ENCODE peak calls at places on chromosomes 4 and X, in ten cellular contexts. M is activated T-helper 1 cell treated with anti-CD3 and anti-CD28 coated beads, Interleukin-12 subunit alpha, Interleukin-12 subunit beta, Interleukin-2, Interleukin-4 antibody, amounts not matched to agents 30 ng/mL and 10 ng/mL and 1 ng/mL, durations not matched to agents 14 hours and 24 hours and 36 hours; G is stimulated activated CD4-positive, alpha-beta T cell treated with anti-CD3 and anti-CD28 coated beads, TNF-alpha, amount 100 ng/mL, for 1 hour; T is T-helper 9 cell; L is suprapubic skin; H is fibroblast of lung; I is left colon; W is AML-193; Z is mucosa of descending colon; E is Calu3. Y is an unnamed sample.

GRCh38 chrX:323721-324628 is 5.4 kb upstream of the GTPBP6 start:
- DNase-seq in M (no peak), G (no peak), T (peak), L (peak), H (peak), I (peak), W (no peak), Z (peak), E (no peak), Y (no peak)

GRCh38 chr4:17869327-17869726 is 58.5 kb downstream of the NCAPG start:
- DNase-seq in M (no peak), G (no peak), T (no peak), L (no peak), H (peak), I (no peak), W (no peak), Z (no peak), E (no peak), Y (no peak)

GRCh38 chrX:7828594-7828993 is 14.4 kb upstream of the VCX start:
- DNase-seq in M (no peak), G (no peak), T (no peak), L (no peak), H (no peak), I (no peak), W (peak), Z (peak), E (no peak), Y (no peak)

GRCh38 chr4:181687116-181687515 is 556.1 kb upstream of the TENM3 start:
- DNase-seq in M (no peak), G (no peak), T (no peak), L (no peak), H (no peak), I (no peak), W (no peak), Z (no peak), E (no peak), Y (no peak)

GRCh38 chr4:7779194-7779768 is 160.4 kb downstream of the AFAP1 start:
- DNase-seq in M (no peak), G (no peak), T (no peak), L (no peak), H (peak), I (no peak), W (no peak), Z (no peak), E (no peak), Y (no peak)

GRCh38 chr4:5267418-5267817 is 216.1 kb downstream of the STK32B start:
- DNase-seq in M (no peak), G (no peak), T (no peak), L (no peak), H (no peak), I (no peak), W (no peak), Z (no peak), E (no peak), Y (peak)

GRCh38 chr4:101232074-101232776 is 115.1 kb downstream of the PPP3CA start:
- DNase-seq in M (no peak), G (no peak), T (no peak), L (no peak), H (peak), I (no peak), W (no peak), Z (no peak), E (no peak), Y (no peak)

GRCh38 chrX:47802589-47802988 is 34.1 kb upstream of the ZNF81 start:
- DNase-seq in M (no peak), G (no peak), T (no peak), L (no peak), H (peak), I (no peak), W (no peak), Z (no peak), E (no peak), Y (no peak)

GRCh38 chr4:128379860-128380259 is 92.2 kb upstream of the PGRMC2 start:
- DNase-seq in M (no peak), G (no peak), T (no peak), L (no peak), H (peak), I (peak), W (peak), Z (peak), E (peak), Y (no peak)

GRCh38 chr4:170198742-170199141 is 109.0 kb upstream of the AADAT start:
- DNase-seq in M (no peak), G (no peak), T (no peak), L (no peak), H (no peak), I (no peak), W (no peak), Z (no peak), E (no peak), Y (no peak)

GRCh38 chr4:156182269-156182668 is 228.6 kb upstream of the CTSO start:
- DNase-seq in M (no peak), G (no peak), T (no peak), L (no peak), H (no peak), I (no peak), W (no peak), Z (no peak), E (no peak), Y (no peak)

GRCh38 chr4:185740471-185740873 is 71.5 kb downstream of the SORBS2 start:
- DNase-seq in M (no peak), G (no peak), T (no peak), L (no peak), H (peak), I (no peak), W (no peak), Z (no peak), E (no peak), Y (no peak)

GRCh38 chr4:138775890-138776289 is 239.7 kb upstream of the NOCT start:
- DNase-seq in M (no peak), G (no peak), T (no peak), L (no peak), H (peak), I (no peak), W (peak), Z (peak), E (no peak), Y (no peak)

GRCh38 chr4:183783933-183784622 is 121.0 kb upstream of the STOX2 start:
- DNase-seq in M (no peak), G (no peak), T (no peak), L (no peak), H (peak), I (no peak), W (no peak), Z (no peak), E (no peak), Y (no peak)

GRCh38 chr4:8128096-8128856 is 30.3 kb downstream of the ABLIM2 start:
- DNase-seq in M (no peak), G (no peak), T (no peak), L (no peak), H (no peak), I (no peak), W (no peak), Z (peak), E (no peak), Y (no peak)